ENCODE peak calls at places on chromosomes 4 and X, in five cellular contexts. N, P, E, F and M are unnamed samples.
A peak's percentile ranks its signal among the peaks of the same experiment; 100 is the strongest.

GRCh38 chr4:150149381-150149780 is 71.1 kb downstream of the DCLK2 start:
- DNase-seq in P (no peak), E (no peak), N (no peak), F (no peak), M (no peak)

GRCh38 chr4:122921971-122922876 is at the start of gene NUDT6:
- DNase-seq in P (no peak), N (peak; percentile 51), E (peak; percentile 83), F (peak; percentile 77), M (peak; percentile 39)

GRCh38 chr4:9923195-9923812 is 98.0 kb downstream of the SLC2A9 start:
- DNase-seq in P (no peak), F (no peak), N (no peak), E (no peak), M (no peak)

GRCh38 chrX:21683910-21684309 is 25.8 kb upstream of the KLHL34 start:
- DNase-seq in N (no peak), E (no peak), F (no peak), P (no peak), M (no peak)

GRCh38 chrX:45851434-45851991 is 650.8 kb upstream of the DIPK2B start:
- DNase-seq in P (no peak), E (peak; percentile 65), F (no peak), N (no peak), M (peak; percentile 80)

GRCh38 chrX:154750301-154751120 is at the start of gene GAB3:
- DNase-seq in E (peak; percentile 52), N (no peak), P (no peak), F (no peak), M (no peak)

GRCh38 chrX:54180403-54180802 is 2.7 kb downstream of the FAM120C start:
- DNase-seq in P (no peak), E (no peak), N (no peak), F (no peak), M (no peak)

GRCh38 chr4:1315306-1315705 is 25.6 kb downstream of the MAEA start:
- DNase-seq in N (no peak), P (no peak), E (no peak), F (no peak), M (no peak)

GRCh38 chrX:38664285-38664684 is 102.9 kb downstream of the TSPAN7 start:
- DNase-seq in E (no peak), F (peak; percentile 33), N (peak; percentile 13), P (no peak), M (peak; percentile 33)

GRCh38 chrX:47564438-47565085 is 3.6 kb downstream of the ARAF start:
- DNase-seq in N (no peak), P (no peak), E (no peak), F (no peak), M (no peak)

GRCh38 chr4:165009493-165010227 is 22.1 kb upstream of the TRIM60 start:
- DNase-seq in P (no peak), N (no peak), E (no peak), F (no peak), M (no peak)

GRCh38 chr4:21765810-21766407 is 182.7 kb downstream of the KCNIP4 start:
- DNase-seq in E (peak; percentile 64), N (peak; percentile 25), P (no peak), F (peak; percentile 21), M (peak; percentile 61)

GRCh38 chr4:158824425-158825274 is 55.8 kb downstream of the FNIP2 start:
- DNase-seq in E (no peak), P (no peak), N (no peak), F (no peak), M (no peak)

GRCh38 chr4:79598214-79598613 is 190.2 kb upstream of the GK2 start:
- DNase-seq in E (no peak), F (no peak), N (no peak), P (no peak), M (no peak)
- TF ChIP-seq ZNF274 in E (no peak), F (no peak), N (no peak), P (no peak), M (no peak)

GRCh38 chr4:54004463-54004862 is 59.9 kb downstream of the CHIC2 start:
- DNase-seq in N (peak; percentile 13), E (no peak), F (no peak), P (no peak), M (no peak)
- H3K4me1 ChIP-seq in N (peaks cover 31% of the 10 kb centered on the region), E (peaks cover 3% of the 10 kb centered on the region), F (no peaks in the 10 kb centered on the region), P (no peaks in the 10 kb centered on the region), M (no peaks in the 10 kb centered on the region)

DNA sequence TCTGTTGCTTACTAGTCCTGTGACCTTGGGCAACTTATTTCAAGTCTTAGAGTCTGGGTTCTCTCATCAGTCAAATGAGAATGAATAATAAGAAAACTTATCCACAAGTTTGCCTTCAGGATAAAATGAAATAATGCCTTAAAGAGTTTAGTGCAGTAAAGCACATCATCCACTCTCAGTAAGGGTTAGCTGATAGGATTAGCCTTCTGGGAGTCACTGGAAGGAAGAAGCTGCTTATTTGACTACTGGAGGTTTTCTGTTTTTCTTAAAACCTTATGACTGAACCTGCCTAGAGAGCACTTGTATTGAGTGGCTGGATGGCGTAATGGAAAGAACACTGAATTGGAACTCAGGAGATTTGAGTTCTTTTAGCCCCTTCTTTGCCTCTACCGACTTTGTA is 1.8 kb downstream of the RNF128 start:
- DNase-seq in N (no peak), F (no peak), P (no peak), E (no peak), M (no peak)
- TF ChIP-seq ZNF274 in N (no peak), F (no peak), P (no peak), E (no peak), M (no peak)

DNA sequence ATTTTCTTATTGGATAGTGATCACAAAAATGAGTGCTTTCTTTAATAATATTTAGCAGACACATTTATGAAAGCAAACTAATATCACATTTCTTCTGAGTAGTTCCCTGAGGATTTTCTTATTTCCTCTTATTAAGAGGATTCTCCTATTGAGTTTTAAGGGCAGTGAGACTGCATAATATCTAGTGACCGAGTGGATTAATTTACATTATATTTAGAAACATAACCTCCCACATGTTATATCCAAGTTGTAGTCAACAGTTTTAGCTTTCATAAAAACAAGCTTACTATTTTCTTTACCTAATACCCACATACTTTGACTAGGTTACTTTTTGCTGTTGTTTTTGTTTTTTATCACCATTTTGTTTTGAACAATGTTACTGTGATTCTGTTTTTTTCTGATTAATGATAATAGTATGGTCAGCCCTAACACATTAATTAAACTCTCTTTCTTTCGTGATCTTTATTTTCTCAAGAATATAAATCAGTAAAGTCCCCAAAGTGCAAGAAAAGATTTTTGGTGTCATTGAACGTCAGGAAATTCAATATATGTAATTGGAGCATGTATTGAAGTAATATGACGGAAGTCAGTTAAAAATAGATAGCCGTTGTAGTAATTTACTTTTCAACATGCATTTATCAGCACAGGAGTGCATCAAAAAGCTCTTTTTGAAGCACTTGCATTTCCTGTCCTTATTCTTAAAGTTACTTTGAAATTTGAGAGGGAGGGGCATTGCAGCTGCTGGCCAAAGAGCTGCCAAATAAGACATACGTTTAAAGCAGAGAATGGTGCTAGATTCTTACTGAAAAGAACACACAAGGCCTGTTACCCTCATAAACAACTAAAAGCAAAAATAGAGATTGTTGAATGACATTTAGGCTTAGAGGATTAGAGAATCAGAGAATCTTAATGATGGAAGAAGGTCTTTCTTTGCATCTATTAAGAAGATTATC is 25.2 kb downstream of the DDIT4L start:
- DNase-seq in P (no peak), N (no peak), E (no peak), F (no peak), M (no peak)
- H3K4me1 ChIP-seq in P (no peaks in the 10 kb centered on the region), N (no peaks in the 10 kb centered on the region), E (no peaks in the 10 kb centered on the region), F (no peaks in the 10 kb centered on the region), M (no peaks in the 10 kb centered on the region)

GRCh38 chr4:146446555-146446954 is 75.2 kb downstream of the SLC10A7 start:
- DNase-seq in N (no peak), F (no peak), E (no peak), P (no peak), M (no peak)

GRCh38 chr4:146445198-146446150 is 76.3 kb downstream of the SLC10A7 start:
- DNase-seq in N (no peak), F (no peak), E (no peak), P (no peak), M (no peak)

GRCh38 chr4:146453192-146453591 is 68.5 kb downstream of the SLC10A7 start:
- DNase-seq in F (no peak), N (no peak), P (no peak), E (no peak), M (no peak)

GRCh38 chr4:146450524-146450923 is 71.2 kb downstream of the SLC10A7 start:
- DNase-seq in P (no peak), N (no peak), E (no peak), F (no peak), M (no peak)
- TF ChIP-seq ZNF274 in P (no peak), N (no peak), E (no peak), F (no peak), M (no peak)

GRCh38 chr4:53365121-53365485 is 758 bp downstream of the SCFD2 start:
- DNase-seq in F (peak; percentile 34), P (no peak), E (no peak), N (peak; percentile 11), M (no peak)

GRCh38 chr4:53364624-53365023 is 1.2 kb downstream of the SCFD2 start:
- DNase-seq in P (no peak), F (no peak), E (no peak), N (no peak), M (no peak)

GRCh38 chr4:53362093-53362492 is 3.8 kb downstream of the SCFD2 start:
- DNase-seq in P (no peak), F (no peak), E (no peak), N (no peak), M (no peak)

GRCh38 chr4:53365486-53366300 is at the start of gene SCFD2:
- DNase-seq in N (peak; percentile 96), P (peak; percentile 91), E (peak; percentile 97), F (peak; percentile 98), M (peak; percentile 90)

GRCh38 chr4:53366301-53366716 is 448 bp upstream of the SCFD2 start:
- DNase-seq in P (no peak), N (no peak), F (no peak), E (no peak), M (no peak)
- H3K4me1 ChIP-seq in P (no peaks in the 10 kb centered on the region), N (peaks cover 32% of the 10 kb centered on the region), F (peaks cover 12% of the 10 kb centered on the region), E (peaks cover 2% of the 10 kb centered on the region), M (no peaks in the 10 kb centered on the region)

GRCh38 chr4:185134176-185134869 is 8.7 kb upstream of the SLC25A4 start:
- DNase-seq in P (no peak), F (peak; percentile 49), E (no peak), N (peak; percentile 42), M (no peak)

GRCh38 chr4:185122681-185123345 is 20.3 kb upstream of the SLC25A4 start:
- DNase-seq in F (no peak), N (no peak), P (no peak), E (no peak), M (no peak)

GRCh38 chr4:185127021-185127925 is 15.8 kb upstream of the SLC25A4 start:
- DNase-seq in P (no peak), F (no peak), E (peak; percentile 77), N (no peak), M (no peak)

GRCh38 chr4:185123479-185123878 is 19.6 kb upstream of the SLC25A4 start:
- DNase-seq in E (no peak), P (no peak), N (no peak), F (no peak), M (no peak)

GRCh38 chr4:185128272-185129119 is 14.6 kb upstream of the SLC25A4 start:
- DNase-seq in F (no peak), N (no peak), E (peak; percentile 73), P (no peak), M (no peak)
- TF ChIP-seq ZNF274 in F (no peak), N (no peak), E (no peak), P (no peak), M (no peak)